ENCODE peak calls at places on chromosomes 13 and 19, in seven cellular contexts. Z is endodermal cell, U is OCI-LY7, Q is ovary, M is left ventricle myocardium inferior, T is breast epithelium, G is mucosa of descending colon. B is an unnamed sample.

GRCh38 chr13:113080361-113080831 is 25.2 kb upstream of the F7 start:
- DNase-seq in Q (no peak), T (no peak), Z (no peak), G (no peak), M (no peak), U (no peak), B (no peak)

GRCh38 chr13:22926176-22927007 is 254.4 kb upstream of the SGCG start:
- DNase-seq in T (peak; percentile 26), U (no peak), Z (peak; percentile 92), M (peak; percentile 82), G (peak; percentile 76), Q (peak; percentile 92), B (no peak)

GRCh38 chr19:21843081-21843480 is 7.1 kb upstream of the ZNF43 start:
- DNase-seq in Z (no peak), M (no peak), U (no peak), Q (no peak), G (no peak), T (no peak), B (no peak)

GRCh38 chr13:24539500-24540165 is 27.1 kb upstream of the PARP4 start:
- DNase-seq in T (no peak), Q (no peak), U (no peak), G (no peak), M (no peak), Z (no peak), B (no peak)

GRCh38 chr13:38767506-38768265 is 80.8 kb downstream of the FREM2 start:
- DNase-seq in U (no peak), Z (no peak), T (no peak), M (no peak), G (no peak), Q (no peak), B (no peak)

GRCh38 chr13:106529415-106530208 is 5.8 kb downstream of the EFNB2 start:
- DNase-seq in Z (no peak), Q (no peak), M (no peak), G (no peak), U (no peak), T (no peak), B (no peak)

GRCh38 chr19:10338940-10339339 is 484 bp downstream of the ICAM3 start:
- DNase-seq in U (no peak), Z (no peak), T (no peak), G (no peak), M (no peak), Q (no peak), B (no peak)

GRCh38 chr13:112510987-112511715 is 76.8 kb downstream of the TUBGCP3 start:
- DNase-seq in T (no peak), U (no peak), M (no peak), Z (peak; percentile 15), G (no peak), Q (no peak), B (no peak)

GRCh38 chr13:105825071-105825470 is 710.4 kb downstream of the EFNB2 start:
- DNase-seq in M (no peak), Z (no peak), U (no peak), G (no peak), Q (no peak), T (no peak), B (no peak)

GRCh38 chr19:6556480-6556879 is 25.7 kb downstream of the TNFSF9 start:
- DNase-seq in Q (no peak), M (no peak), U (no peak), T (no peak), G (no peak), Z (no peak), B (no peak)

GRCh38 chr19:14248578-14249011 is 42.6 kb upstream of the ADGRL1 start:
- DNase-seq in M (peak; percentile 18), Q (peak; percentile 70), G (peak; percentile 59), T (peak; percentile 35), U (peak; percentile 27), Z (peak; percentile 95), B (no peak)

GRCh38 chr19:16070366-16070990 is 5.8 kb upstream of the TPM4 start:
- DNase-seq in Z (peak; percentile 37), Q (no peak), U (peak; percentile 92), M (peak; percentile 46), G (peak; percentile 94), T (peak; percentile 91), B (no peak)

GRCh38 chr19:3982701-3983541 is 2.3 kb downstream of the EEF2 start:
- DNase-seq in Q (peak; percentile 46), Z (peak; percentile 61), M (no peak), G (no peak), T (peak; percentile 41), U (no peak), B (no peak)

GRCh38 chr13:73520566-73521290 is 461.9 kb downstream of the KLF5 start:
- DNase-seq in U (no peak), Z (no peak), M (no peak), Q (no peak), T (no peak), G (no peak), B (no peak)

GRCh38 chr19:37594982-37595382 is 306 bp downstream of the ZNF540 start:
- DNase-seq in M (peak; percentile 66), T (peak; percentile 72), G (peak; percentile 76), U (no peak), Z (no peak), Q (peak; percentile 78), B (no peak)

GRCh38 chr13:21310220-21310619 is 133.8 kb downstream of the MRPL57 start:
- DNase-seq in G (no peak), T (no peak), Q (no peak), U (no peak), Z (no peak), M (no peak), B (no peak)

GRCh38 chr19:54138777-54139256 is 1.3 kb downstream of the CNOT3 start:
- DNase-seq in U (no peak), Q (no peak), Z (no peak), T (no peak), M (no peak), G (no peak), B (no peak)

GRCh38 chr13:31629085-31629785 is 110.1 kb upstream of the RXFP2 start:
- DNase-seq in G (no peak), Z (no peak), Q (no peak), M (no peak), T (no peak), U (no peak), B (no peak)

GRCh38 chr13:43894438-43894837 is 14.7 kb downstream of the LACC1 start:
- DNase-seq in U (peak; percentile 18), Z (no peak), Q (no peak), G (no peak), M (no peak), T (no peak), B (no peak)

DNA sequence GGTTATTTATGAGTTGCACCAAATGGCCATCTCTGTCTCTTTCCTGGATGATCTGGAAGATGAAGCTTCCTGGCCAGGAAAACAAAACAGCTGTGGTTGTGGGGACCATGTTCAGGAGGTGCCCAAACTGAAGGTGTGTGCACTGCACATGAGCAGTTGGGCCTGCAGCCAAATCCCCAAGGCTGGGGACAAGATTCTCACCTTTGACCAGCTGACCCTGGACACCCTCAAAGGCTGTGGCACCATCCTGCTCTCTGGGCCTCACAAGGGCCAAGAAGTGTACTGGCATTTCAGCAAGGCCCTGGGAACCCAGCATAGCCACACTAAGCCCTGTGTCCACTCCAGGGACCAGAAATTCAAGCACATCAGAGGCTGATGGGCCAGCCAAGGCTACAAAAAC is 84.2 kb downstream of the KCNRG start:
- DNase-seq in U (no peak), T (no peak), M (no peak), Z (no peak), Q (no peak), G (no peak), B (no peak)
- H3K4me1 ChIP-seq in U (peaks cover 6% of the 10 kb centered on the region), T (no peaks in the 10 kb centered on the region), M (peaks cover 16% of the 10 kb centered on the region), Z (no peaks in the 10 kb centered on the region), Q (no peaks in the 10 kb centered on the region), G (no peaks in the 10 kb centered on the region), B (no peaks in the 10 kb centered on the region)

DNA sequence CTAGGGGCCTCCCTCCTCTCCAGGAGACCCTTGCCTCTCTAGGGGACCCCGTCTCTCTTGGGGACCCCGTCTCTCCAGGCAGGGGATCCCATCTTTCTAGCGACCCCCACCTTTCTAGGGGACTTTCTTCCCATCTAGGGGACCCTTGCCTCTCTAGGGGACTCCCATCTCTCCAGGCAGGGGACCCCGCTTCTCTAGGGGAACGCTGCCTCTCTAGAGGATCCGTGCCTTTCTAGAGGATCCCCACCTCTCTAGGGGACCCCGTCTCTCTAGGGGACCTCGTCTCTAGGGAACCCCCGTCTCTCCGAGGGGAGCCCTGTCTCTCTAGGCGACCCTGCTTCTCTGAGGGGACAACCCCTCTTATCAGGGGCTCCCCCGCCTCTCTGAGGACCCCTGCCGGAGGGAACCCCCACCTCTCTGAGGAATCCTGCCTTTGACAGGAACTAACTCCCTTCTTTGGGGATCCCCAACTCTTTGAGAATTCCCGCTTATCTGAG is 19.1 kb upstream of the GATAD2A start:
- DNase-seq in T (no peak), U (no peak), Z (no peak), M (no peak), G (peak; percentile 60), Q (no peak), B (no peak)
- TF ChIP-seq CTCF in T (no peak), U (peak; percentile 63), Z (peak; percentile 26), M (no peak), G (no peak), Q (no peak), B (peak; percentile 42)

GRCh38 chr13:46605089-46605488 is 52.1 kb downstream of the LRCH1 start:
- DNase-seq in M (no peak), T (no peak), Q (no peak), U (no peak), Z (no peak), G (no peak), B (no peak)

GRCh38 chr13:46607768-46608553 is 55.0 kb downstream of the LRCH1 start:
- DNase-seq in Z (no peak), M (no peak), G (peak; percentile 41), Q (no peak), U (no peak), T (no peak), B (no peak)

GRCh38 chr13:46605824-46606554 is 53.0 kb downstream of the LRCH1 start:
- DNase-seq in M (no peak), T (no peak), U (peak; percentile 61), Z (no peak), Q (no peak), G (no peak), B (no peak)

GRCh38 chr13:46609052-46609451 is 56.1 kb downstream of the LRCH1 start:
- DNase-seq in G (no peak), M (no peak), U (no peak), Q (no peak), Z (no peak), T (no peak), B (no peak)

GRCh38 chr13:46606915-46607413 is 54.0 kb downstream of the LRCH1 start:
- DNase-seq in U (no peak), T (no peak), M (no peak), G (no peak), Q (no peak), Z (no peak), B (no peak)
- H3K4me1 ChIP-seq in U (peaks cover 73% of the 10 kb centered on the region), T (no peaks in the 10 kb centered on the region), M (peaks cover 88% of the 10 kb centered on the region), G (peaks cover 26% of the 10 kb centered on the region), Q (peaks cover 9% of the 10 kb centered on the region), Z (peaks cover 6% of the 10 kb centered on the region), B (peaks cover 7% of the 10 kb centered on the region)

DNA sequence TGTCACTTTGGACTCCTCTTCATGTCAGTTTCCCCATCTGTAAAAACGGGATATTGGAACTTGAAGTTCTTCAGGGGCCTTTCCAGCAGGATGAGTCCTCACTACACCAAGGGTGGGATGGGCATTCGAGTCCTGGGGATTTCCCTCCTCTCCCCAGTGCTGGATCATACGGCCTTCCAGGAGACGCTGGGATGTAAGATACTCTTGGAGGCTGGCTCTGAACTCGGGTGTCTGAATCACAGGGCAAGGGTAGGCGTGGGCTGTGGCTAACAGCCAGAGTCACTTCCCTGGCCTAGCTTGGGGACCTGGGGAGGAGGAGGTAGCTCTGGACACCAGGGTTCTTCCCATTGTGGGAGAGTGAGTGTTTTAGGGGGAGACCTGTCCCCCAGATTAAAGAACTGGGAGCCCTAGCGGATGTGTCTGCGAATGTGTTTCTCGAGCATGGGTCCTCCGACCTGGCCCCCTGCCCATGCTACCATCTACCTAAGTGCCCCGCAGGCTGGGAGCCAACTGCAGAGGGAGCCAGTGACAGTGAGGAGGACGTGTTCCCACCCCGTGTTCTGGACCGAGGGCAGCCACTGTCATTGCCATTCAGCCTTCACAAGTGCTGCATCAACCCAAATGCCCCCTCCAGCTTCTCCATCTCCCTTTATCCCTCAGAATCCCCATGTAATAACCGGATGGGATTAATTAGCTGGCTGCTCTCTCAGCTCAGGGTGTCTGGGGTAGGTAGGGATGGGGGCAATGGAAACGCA is 2.4 kb upstream of the CYTH2 start:
- DNase-seq in U (no peak), M (no peak), Q (peak; percentile 52), T (no peak), G (no peak), Z (no peak), B (no peak)
- TF ChIP-seq CTCF in U (no peak), M (no peak), Q (no peak), T (no peak), G (no peak), Z (peak; percentile 16), B (no peak)

B was measured in DND-41.